ENCODE peak calls at places on chromosomes 6 and 20, in six cellular contexts. One of them, this sample, is unnamed.

GRCh38 chr6:21826031-21826430 is 232.5 kb downstream of the SOX4 start:
- DNase-seq in K562: no peak
- DNase-seq in HepG2: peak
- DNase-seq in HCT116: no peak
- DNase-seq in H1: no peak
- DNase-seq in GM12878: no peak
- DNase-seq in this sample: no peak

GRCh38 chr6:150048099-150048498 is 20.8 kb downstream of the ULBP3 start:
- DNase-seq in K562: no peak
- DNase-seq in HepG2: no peak
- DNase-seq in HCT116: no peak
- DNase-seq in H1: no peak
- DNase-seq in GM12878: no peak
- DNase-seq in this sample: no peak

GRCh38 chr6:79301290-79301689 is 66.8 kb upstream of the HMGN3 start:
- DNase-seq in K562: no peak
- DNase-seq in HepG2: no peak
- DNase-seq in HCT116: no peak
- DNase-seq in H1: no peak
- DNase-seq in GM12878: no peak
- DNase-seq in this sample: no peak

GRCh38 chr20:60056345-60057122 is 98.3 kb downstream of the CDH26 start:
- DNase-seq in K562: no peak
- DNase-seq in HepG2: no peak
- DNase-seq in HCT116: no peak
- DNase-seq in H1: no peak
- DNase-seq in GM12878: no peak
- DNase-seq in this sample: no peak

GRCh38 chr20:2626853-2627541 is 25.4 kb upstream of the NOP56 start:
- DNase-seq in K562: no peak
- DNase-seq in HepG2: peak
- DNase-seq in HCT116: peak
- DNase-seq in H1: no peak
- DNase-seq in GM12878: no peak
- DNase-seq in this sample: no peak

GRCh38 chr6:37077459-37078296 is 72.2 kb downstream of the FGD2 start:
- DNase-seq in K562: no peak
- DNase-seq in HepG2: no peak
- DNase-seq in HCT116: no peak
- DNase-seq in H1: peak
- DNase-seq in GM12878: no peak
- DNase-seq in this sample: no peak

GRCh38 chr20:59835057-59835447 is 98.4 kb downstream of the SYCP2 start:
- DNase-seq in K562: no peak
- DNase-seq in HepG2: no peak
- DNase-seq in HCT116: no peak
- DNase-seq in H1: peak
- DNase-seq in GM12878: no peak
- DNase-seq in this sample: no peak

GRCh38 chr6:122878809-122879208 is 89.8 kb downstream of the SMPDL3A start:
- DNase-seq in K562: no peak
- DNase-seq in HepG2: no peak
- DNase-seq in HCT116: no peak
- DNase-seq in H1: no peak
- DNase-seq in GM12878: no peak
- DNase-seq in this sample: no peak

GRCh38 chr20:10040070-10040970 is 5.5 kb downstream of the ANKEF1 start:
- DNase-seq in K562: no peak
- DNase-seq in HepG2: peak
- DNase-seq in HCT116: peak
- DNase-seq in H1: no peak
- DNase-seq in GM12878: no peak
- DNase-seq in this sample: no peak

GRCh38 chr6:43171284-43172126 is 436 bp downstream of the SRF start:
- DNase-seq in K562: no peak
- DNase-seq in HepG2: no peak
- DNase-seq in HCT116: no peak
- DNase-seq in H1: peak
- DNase-seq in GM12878: no peak
- DNase-seq in this sample: no peak

GRCh38 chr6:134908906-134909516 is 40.9 kb downstream of the ALDH8A1 start:
- DNase-seq in K562: no peak
- DNase-seq in HepG2: peak
- DNase-seq in HCT116: peak
- DNase-seq in H1: no peak
- DNase-seq in GM12878: no peak
- DNase-seq in this sample: no peak

GRCh38 chr6:43806041-43806757 is 36.2 kb downstream of the VEGFA start:
- DNase-seq in K562: no peak
- DNase-seq in HepG2: peak
- DNase-seq in HCT116: no peak
- DNase-seq in H1: no peak
- DNase-seq in GM12878: no peak
- DNase-seq in this sample: no peak

GRCh38 chr6:105608711-105609374 is 206.0 kb upstream of the PREP start:
- DNase-seq in K562: no peak
- DNase-seq in HepG2: peak
- DNase-seq in HCT116: no peak
- DNase-seq in H1: no peak
- DNase-seq in GM12878: no peak
- DNase-seq in this sample: no peak

GRCh38 chr6:137880633-137881521 is 13.8 kb downstream of the TNFAIP3 start:
- DNase-seq in K562: no peak
- DNase-seq in HepG2: no peak
- DNase-seq in HCT116: no peak
- DNase-seq in H1: no peak
- DNase-seq in GM12878: no peak
- DNase-seq in this sample: no peak

GRCh38 chr6:33642897-33643296 is 21.8 kb downstream of the ITPR3 start:
- DNase-seq in K562: no peak
- DNase-seq in HepG2: no peak
- DNase-seq in HCT116: no peak
- DNase-seq in H1: no peak
- DNase-seq in GM12878: no peak
- DNase-seq in this sample: no peak

GRCh38 chr6:100833972-100834574 is 47.1 kb downstream of the ASCC3 start:
- DNase-seq in K562: no peak
- DNase-seq in HepG2: no peak
- DNase-seq in HCT116: no peak
- DNase-seq in H1: no peak
- DNase-seq in GM12878: no peak
- DNase-seq in this sample: no peak

GRCh38 chr6:24708612-24709011 is 10.3 kb downstream of the C6orf62 start:
- DNase-seq in K562: no peak
- DNase-seq in HepG2: no peak
- DNase-seq in HCT116: no peak
- DNase-seq in H1: no peak
- DNase-seq in GM12878: no peak
- DNase-seq in this sample: no peak

GRCh38 chr20:33687993-33688937 is 2.1 kb upstream of the E2F1 start:
- DNase-seq in K562: no peak
- DNase-seq in HepG2: no peak
- DNase-seq in HCT116: no peak
- DNase-seq in H1: no peak
- DNase-seq in GM12878: no peak
- DNase-seq in this sample: no peak

GRCh38 chr20:39263076-39263475 is 300.9 kb downstream of the DHX35 start:
- DNase-seq in K562: no peak
- DNase-seq in HepG2: no peak
- DNase-seq in HCT116: no peak
- DNase-seq in H1: no peak
- DNase-seq in GM12878: no peak
- DNase-seq in this sample: no peak

GRCh38 chr20:63540417-63541186 is 3.4 kb upstream of the PTK6 start:
- DNase-seq in K562: no peak
- DNase-seq in HepG2: no peak
- DNase-seq in HCT116: no peak
- DNase-seq in H1: no peak
- DNase-seq in GM12878: no peak
- DNase-seq in this sample: no peak

GRCh38 chr6:33118525-33119123 is 42.8 kb downstream of the HLA-DPB1 start:
- DNase-seq in K562: peak
- DNase-seq in HepG2: peak
- DNase-seq in HCT116: peak
- DNase-seq in H1: peak
- DNase-seq in GM12878: no peak
- DNase-seq in this sample: no peak

GRCh38 chr6:170069611-170070010 is 221.3 kb downstream of the DLL1 start:
- DNase-seq in K562: no peak
- DNase-seq in HepG2: no peak
- DNase-seq in HCT116: no peak
- DNase-seq in H1: no peak
- DNase-seq in GM12878: no peak
- DNase-seq in this sample: no peak

GRCh38 chr6:113047148-113047547 is 700.0 kb downstream of the RFPL4B start:
- DNase-seq in K562: no peak
- DNase-seq in HepG2: no peak
- DNase-seq in HCT116: no peak
- DNase-seq in H1: no peak
- DNase-seq in GM12878: no peak
- DNase-seq in this sample: no peak

GRCh38 chr20:38882600-38882999 is 43.6 kb upstream of the FAM83D start:
- DNase-seq in K562: no peak
- DNase-seq in HepG2: no peak
- DNase-seq in HCT116: no peak
- DNase-seq in H1: no peak
- DNase-seq in GM12878: no peak
- DNase-seq in this sample: no peak

GRCh38 chr20:5797165-5797564 is 47.0 kb downstream of the SHLD1 start:
- DNase-seq in K562: no peak
- DNase-seq in HepG2: no peak
- DNase-seq in HCT116: no peak
- DNase-seq in H1: no peak
- DNase-seq in GM12878: no peak
- DNase-seq in this sample: no peak

GRCh38 chr6:31780507-31781243 is 3.5 kb upstream of the VWA7 start:
- DNase-seq in K562: no peak
- DNase-seq in HepG2: no peak
- DNase-seq in HCT116: no peak
- DNase-seq in H1: no peak
- DNase-seq in GM12878: no peak
- DNase-seq in this sample: no peak

GRCh38 chr6:133467982-133468380 is 226.8 kb downstream of the EYA4 start:
- DNase-seq in K562: no peak
- DNase-seq in HepG2: no peak
- DNase-seq in HCT116: no peak
- DNase-seq in H1: no peak
- DNase-seq in GM12878: no peak
- DNase-seq in this sample: no peak

GRCh38 chr6:129351807-129352206 is 358.2 kb downstream of the ARHGAP18 start:
- DNase-seq in K562: no peak
- DNase-seq in HepG2: no peak
- DNase-seq in HCT116: no peak
- DNase-seq in H1: no peak
- DNase-seq in GM12878: no peak
- DNase-seq in this sample: no peak

GRCh38 chr6:143967861-143968498 is 40.1 kb downstream of the PLAGL1 start:
- DNase-seq in K562: no peak
- DNase-seq in HepG2: no peak
- DNase-seq in HCT116: no peak
- DNase-seq in H1: no peak
- DNase-seq in GM12878: no peak
- DNase-seq in this sample: no peak

GRCh38 chr6:79947191-79948173 is at the start of gene ELOVL4:
- DNase-seq in K562: no peak
- DNase-seq in HepG2: no peak
- DNase-seq in HCT116: no peak
- DNase-seq in H1: peak
- DNase-seq in GM12878: no peak
- DNase-seq in this sample: peak

GRCh38 chr6:130167655-130168054 is 55.1 kb downstream of the SAMD3 start:
- DNase-seq in K562: no peak
- DNase-seq in HepG2: no peak
- DNase-seq in HCT116: no peak
- DNase-seq in H1: no peak
- DNase-seq in GM12878: no peak
- DNase-seq in this sample: no peak

GRCh38 chr6:25922301-25922700 is 8.2 kb downstream of the SLC17A2 start:
- DNase-seq in K562: no peak
- DNase-seq in HepG2: no peak
- DNase-seq in HCT116: no peak
- DNase-seq in H1: no peak
- DNase-seq in GM12878: no peak
- DNase-seq in this sample: no peak
- TF ChIP-seq ZNF274 in K562: no peak
- TF ChIP-seq ZNF274 in HepG2: no peak
- TF ChIP-seq ZNF274 in HCT116: no peak
- TF ChIP-seq ZNF274 in H1: no peak
- TF ChIP-seq ZNF274 in GM12878: no peak
- TF ChIP-seq ZNF274 in this sample: no peak

GRCh38 chr6:77650098-77650663 is 2.7 kb upstream of the MEI4 start:
- DNase-seq in K562: peak
- DNase-seq in HepG2: no peak
- DNase-seq in HCT116: no peak
- DNase-seq in H1: peak
- DNase-seq in GM12878: no peak
- DNase-seq in this sample: peak
- H3K4me3 ChIP-seq in K562: peak
- H3K4me3 ChIP-seq in HepG2: no peak
- H3K4me3 ChIP-seq in HCT116: no peak
- H3K4me3 ChIP-seq in H1: peak
- H3K4me3 ChIP-seq in GM12878: no peak
- H3K4me3 ChIP-seq in this sample: peak

GRCh38 chr6:142507065-142507464 is 205.3 kb downstream of the ADGRG6 start:
- DNase-seq in K562: no peak
- DNase-seq in HepG2: no peak
- DNase-seq in HCT116: no peak
- DNase-seq in H1: no peak
- DNase-seq in GM12878: no peak
- DNase-seq in this sample: no peak

GRCh38 chr6:142500265-142500786 is 198.5 kb downstream of the ADGRG6 start:
- DNase-seq in K562: no peak
- DNase-seq in HepG2: no peak
- DNase-seq in HCT116: no peak
- DNase-seq in H1: no peak
- DNase-seq in GM12878: no peak
- DNase-seq in this sample: no peak

DNA sequence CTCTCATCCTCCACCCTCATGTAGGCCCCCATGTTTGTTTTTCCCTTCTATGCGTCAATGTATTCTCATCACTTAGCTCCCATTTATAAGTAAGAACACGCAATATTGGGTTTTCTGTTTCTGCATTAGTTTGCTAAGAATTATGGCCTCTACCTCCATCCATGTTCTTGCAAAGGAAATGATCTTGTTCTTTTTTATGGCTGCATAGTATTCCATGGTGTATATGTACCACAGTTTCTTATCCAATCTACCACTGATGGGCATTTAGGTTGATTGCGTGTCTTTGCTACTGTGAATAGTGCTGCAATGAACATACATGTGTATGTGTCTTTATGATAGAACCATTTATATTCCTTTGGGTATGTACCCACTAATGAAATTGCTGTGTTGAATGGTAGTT is 200.0 kb downstream of the ADGRG6 start:
- DNase-seq in K562: no peak
- DNase-seq in HepG2: no peak
- DNase-seq in HCT116: no peak
- DNase-seq in H1: no peak
- DNase-seq in GM12878: no peak
- DNase-seq in this sample: no peak
- TF ChIP-seq YY1 in K562: no peak
- TF ChIP-seq YY1 in HepG2: no peak
- TF ChIP-seq YY1 in HCT116: no peak
- TF ChIP-seq YY1 in H1: no peak
- TF ChIP-seq YY1 in GM12878: no peak
- TF ChIP-seq YY1 in this sample: no peak

GRCh38 chr6:156024339-156024738 is 568.7 kb upstream of the NOX3 start:
- DNase-seq in K562: no peak
- DNase-seq in HepG2: no peak
- DNase-seq in HCT116: no peak
- DNase-seq in H1: no peak
- DNase-seq in GM12878: no peak
- DNase-seq in this sample: no peak
- TF ChIP-seq ZNF274 in K562: no peak
- TF ChIP-seq ZNF274 in HepG2: no peak
- TF ChIP-seq ZNF274 in HCT116: no peak
- TF ChIP-seq ZNF274 in H1: no peak
- TF ChIP-seq ZNF274 in GM12878: no peak
- TF ChIP-seq ZNF274 in this sample: no peak

This sample was measured in NT2/D1.